ENCODE peak calls at places on chromosomes 5 and 9, in four cellular contexts. J is AG09309, L is foreskin melanocyte, Q is T-helper 2 cell. O is an unnamed sample.

GRCh38 chr9:18604971-18605370 is 131.0 kb downstream of the ADAMTSL1 start:
- DNase-seq in J (no peak), L (no peak), Q (no peak), O (no peak)

GRCh38 chr5:16913187-16913839 is 22.8 kb downstream of the MYO10 start:
- DNase-seq in J (no peak), L (no peak), Q (no peak), O (no peak)

GRCh38 chr9:135857843-135858242 is 49.5 kb downstream of the CAMSAP1 start:
- DNase-seq in J (no peak), L (no peak), Q (no peak), O (no peak)

GRCh38 chr9:136720251-136720886 is 8.0 kb downstream of the DIPK1B start:
- DNase-seq in J (no peak), L (no peak), Q (no peak), O (no peak)

GRCh38 chr9:112917027-112917986 is 26.6 kb upstream of the SLC46A2 start:
- DNase-seq in J (no peak), L (no peak), Q (no peak), O (no peak)

GRCh38 chr9:93259490-93260289 is 75.8 kb downstream of the WNK2 start:
- DNase-seq in J (no peak), L (no peak), Q (no peak), O (no peak)

GRCh38 chr5:169003721-169004481 is 297.0 kb downstream of the SLIT3 start:
- DNase-seq in J (no peak), L (no peak), Q (no peak), O (no peak)

GRCh38 chr5:179668404-179668803 is 12.4 kb downstream of the CBY3 start:
- DNase-seq in J (no peak), L (peak), Q (peak), O (peak)

GRCh38 chr5:179612577-179613459 is 10.7 kb downstream of the HNRNPH1 start:
- DNase-seq in J (no peak), L (no peak), Q (no peak), O (no peak)

O was measured in naive thymus-derived CD8-positive, alpha-beta T cell.